ENCODE peak calls at places on chromosomes 16 and 17, in six cellular contexts. W, M, F, C, V and A are unnamed samples.

GRCh38 chr17:76337413-76337777 is 16.3 kb downstream of the PRPSAP1 start:
- DNase-seq in W (no peak), M (peak), F (no peak), C (no peak), V (no peak), A (no peak)

GRCh38 chr17:62723842-62724241 is 84.3 kb downstream of the MARCHF10 start:
- DNase-seq in W (no peak), M (peak), F (no peak), C (no peak), V (no peak), A (no peak)

GRCh38 chr17:44795421-44795820 is 34.7 kb downstream of the GJC1 start:
- DNase-seq in W (no peak), M (no peak), F (no peak), C (no peak), V (no peak), A (no peak)

GRCh38 chr16:16857603-16858283 is 478.8 kb downstream of the NPIPA7 start:
- DNase-seq in W (no peak), M (peak), F (no peak), C (no peak), V (no peak), A (no peak)

GRCh38 chr16:48503779-48504178 is 106.2 kb downstream of the N4BP1 start:
- DNase-seq in W (no peak), M (peak), F (no peak), C (no peak), V (no peak), A (no peak)

GRCh38 chr16:14196539-14196938 is 125.4 kb downstream of the MRTFB start:
- DNase-seq in W (no peak), M (no peak), F (no peak), C (no peak), V (no peak), A (no peak)

GRCh38 chr17:29577778-29578211 is 9.3 kb downstream of the TP53I13 start:
- DNase-seq in W (no peak), M (no peak), F (no peak), C (no peak), V (no peak), A (no peak)

GRCh38 chr16:31471241-31471874 is 594 bp upstream of the TGFB1I1 start:
- DNase-seq in W (no peak), M (peak), F (no peak), C (no peak), V (no peak), A (no peak)

GRCh38 chr17:28334666-28335200 is 539 bp downstream of the IFT20 start:
- DNase-seq in W (no peak), M (no peak), F (no peak), C (no peak), V (no peak), A (no peak)

GRCh38 chr16:67659675-67660563 is at the start of gene ACD:
- DNase-seq in W (peak), M (peak), F (peak), C (peak), V (peak), A (peak)

GRCh38 chr17:3964203-3965122 is at the start of gene ATP2A3:
- DNase-seq in W (peak), M (no peak), F (peak), C (peak), V (no peak), A (peak)

GRCh38 chr16:67936124-67936875 is at the start of gene PSMB10:
- DNase-seq in W (peak), M (peak), F (no peak), C (peak), V (peak), A (no peak)

GRCh38 chr17:81959362-81960129 is 1.4 kb downstream of the NOTUM start:
- DNase-seq in W (peak), M (peak), F (peak), C (peak), V (no peak), A (peak)

GRCh38 chr17:10772425-10773380 is 31.2 kb downstream of the TMEM238L start:
- DNase-seq in W (peak), M (peak), F (peak), C (peak), V (no peak), A (peak)

GRCh38 chr17:40312893-40313659 is 4.1 kb downstream of the RARA start:
- DNase-seq in W (no peak), M (no peak), F (no peak), C (peak), V (no peak), A (no peak)

GRCh38 chr17:56939869-56940484 is 20.9 kb downstream of the COIL start:
- DNase-seq in W (no peak), M (peak), F (no peak), C (no peak), V (peak), A (peak)

GRCh38 chr16:58265480-58266052 is 29.3 kb downstream of the PRSS54 start:
- DNase-seq in W (no peak), M (no peak), F (no peak), C (no peak), V (no peak), A (peak)

GRCh38 chr16:14199624-14200023 is 128.5 kb downstream of the MRTFB start:
- DNase-seq in W (no peak), M (peak), F (no peak), C (no peak), V (no peak), A (no peak)

GRCh38 chr17:62735027-62735651 is 73.0 kb downstream of the MARCHF10 start:
- DNase-seq in W (no peak), M (no peak), F (no peak), C (no peak), V (no peak), A (no peak)

GRCh38 chr16:1656808-1657617 is 21.1 kb upstream of the JPT2 start:
- DNase-seq in W (peak), M (no peak), F (no peak), C (no peak), V (no peak), A (no peak)

GRCh38 chr16:5024632-5025031 is 9.1 kb downstream of the NAGPA start:
- DNase-seq in W (peak), M (peak), F (no peak), C (no peak), V (peak), A (peak)

GRCh38 chr16:3486506-3487215 is 8.6 kb downstream of the C16orf90 start:
- DNase-seq in W (no peak), M (no peak), F (no peak), C (no peak), V (no peak), A (no peak)

GRCh38 chr16:53372942-53373871 is 61.1 kb upstream of the RBL2 start:
- DNase-seq in W (peak), M (no peak), F (peak), C (peak), V (no peak), A (peak)

GRCh38 chr16:22670551-22670970 is 143.4 kb upstream of the HS3ST2 start:
- DNase-seq in W (no peak), M (peak), F (no peak), C (peak), V (peak), A (no peak)

GRCh38 chr17:41140360-41141132 is at the start of gene KRTAP4-6:
- DNase-seq in W (no peak), M (peak), F (no peak), C (no peak), V (no peak), A (no peak)

GRCh38 chr16:88290850-88291830 is 91.6 kb upstream of the ZNF469 start:
- DNase-seq in W (no peak), M (no peak), F (no peak), C (no peak), V (no peak), A (no peak)

GRCh38 chr16:88782454-88783390 is 2.3 kb downstream of the PIEZO1 start:
- DNase-seq in W (no peak), M (peak), F (peak), C (peak), V (no peak), A (no peak)

GRCh38 chr17:31339906-31340661 is 18.7 kb upstream of the EVI2A start:
- DNase-seq in W (no peak), M (peak), F (no peak), C (no peak), V (peak), A (no peak)

GRCh38 chr17:82737981-82738877 is 2.8 kb downstream of the FN3K start:
- DNase-seq in W (peak), M (peak), F (no peak), C (no peak), V (peak), A (no peak)